ENCODE peak calls at places on chromosomes 4 and X, in nine cellular contexts. G, Q, S, W, Y, M, H, O and F are unnamed samples.

GRCh38 chrX:154043003-154043402 is 23.3 kb upstream of the IRAK1 start:
- DNase-seq in W (no peak), Y (no peak), O (no peak), Q (no peak), H (no peak), G (no peak), S (no peak), M (no peak), F (peak; percentile 87)

GRCh38 chr4:140943486-140943885 is 187.3 kb upstream of the TBC1D9 start:
- DNase-seq in W (no peak), Q (no peak), Y (no peak), G (no peak), O (no peak), M (no peak), H (no peak), S (no peak), F (peak; percentile 77)

GRCh38 chr4:168183717-168184571 is 91.6 kb downstream of the ANXA10 start:
- DNase-seq in W (peak; percentile 23), Y (peak; percentile 49), Q (peak; percentile 18), G (peak; percentile 18), S (peak; percentile 49), H (peak; percentile 43), O (peak; percentile 43), M (peak; percentile 55), F (peak; percentile 61)

GRCh38 chrX:78357342-78358055 is 30.1 kb upstream of the CYSLTR1 start:
- DNase-seq in Y (no peak), H (no peak), S (peak; percentile 0), Q (no peak), W (no peak), G (no peak), O (no peak), M (peak; percentile 84), F (no peak)

GRCh38 chr4:43337707-43338106 is 445.2 kb downstream of the GRXCR1 start:
- DNase-seq in G (no peak), M (peak; percentile 57), Q (no peak), H (no peak), W (no peak), O (no peak), Y (no peak), S (no peak), F (peak; percentile 76)

GRCh38 chr4:164956766-164957643 is 20.5 kb downstream of the TRIM61 start:
- DNase-seq in W (peak; percentile 90), Y (peak; percentile 76), M (peak; percentile 55), H (no peak), O (peak; percentile 92), S (peak; percentile 71), G (peak; percentile 72), Q (peak; percentile 93), F (peak; percentile 83)

GRCh38 chr4:87525636-87526035 is 3.5 kb downstream of the SPARCL1 start:
- DNase-seq in S (no peak), Y (no peak), H (no peak), G (peak; percentile 58), W (peak; percentile 11), M (no peak), O (no peak), Q (no peak), F (no peak)

GRCh38 chr4:151744614-151745013 is 16.2 kb downstream of the GATB start:
- DNase-seq in Y (no peak), G (no peak), Q (no peak), H (peak; percentile 79), S (peak; percentile 18), O (peak; percentile 8), M (peak; percentile 87), W (peak; percentile 63), F (peak; percentile 93)

GRCh38 chr4:182240161-182241130 is 2.8 kb upstream of the TENM3 start:
- DNase-seq in G (peak; percentile 26), Q (no peak), H (no peak), Y (peak; percentile 20), O (no peak), M (no peak), W (peak; percentile 66), S (peak; percentile 43), F (peak; percentile 32)

GRCh38 chrX:71627588-71628404 is 9.5 kb upstream of the CXCR3 start:
- DNase-seq in Y (no peak), H (no peak), S (no peak), W (no peak), M (no peak), G (no peak), O (peak; percentile 84), Q (no peak), F (no peak)

GRCh38 chr4:148951346-148951745 is 509.1 kb upstream of the NR3C2 start:
- DNase-seq in M (peak; percentile 27), S (no peak), Q (no peak), H (no peak), W (peak; percentile 44), O (no peak), Y (no peak), G (no peak), F (no peak)

DNA sequence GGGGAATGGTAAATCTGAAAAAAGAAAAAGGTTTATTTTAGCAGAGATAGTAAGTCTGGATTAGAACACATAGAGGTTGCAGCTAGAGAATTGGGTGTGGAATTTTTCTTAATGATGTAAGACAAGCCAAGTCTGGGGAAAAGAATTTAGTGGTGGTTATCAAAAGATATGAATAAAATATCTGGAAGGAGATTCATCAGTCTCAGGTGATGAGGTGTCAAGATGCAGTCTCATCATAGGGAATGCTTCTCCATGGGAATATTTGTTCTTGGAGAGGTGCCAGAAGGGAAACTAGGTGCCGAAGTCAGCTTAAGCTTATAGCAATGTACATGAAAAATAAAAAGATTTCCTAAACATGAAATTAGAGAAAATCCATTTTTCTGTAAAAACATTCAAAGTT is 504.1 kb upstream of the NR3C2 start:
- DNase-seq in M (no peak), O (no peak), Q (no peak), S (no peak), W (no peak), H (no peak), Y (no peak), G (no peak), F (no peak)
- TF ChIP-seq EZH2phosphoT487 in M (no peak), O (no peak), Q (no peak), S (no peak), W (no peak), H (no peak), Y (no peak), G (no peak), F (no peak)

DNA sequence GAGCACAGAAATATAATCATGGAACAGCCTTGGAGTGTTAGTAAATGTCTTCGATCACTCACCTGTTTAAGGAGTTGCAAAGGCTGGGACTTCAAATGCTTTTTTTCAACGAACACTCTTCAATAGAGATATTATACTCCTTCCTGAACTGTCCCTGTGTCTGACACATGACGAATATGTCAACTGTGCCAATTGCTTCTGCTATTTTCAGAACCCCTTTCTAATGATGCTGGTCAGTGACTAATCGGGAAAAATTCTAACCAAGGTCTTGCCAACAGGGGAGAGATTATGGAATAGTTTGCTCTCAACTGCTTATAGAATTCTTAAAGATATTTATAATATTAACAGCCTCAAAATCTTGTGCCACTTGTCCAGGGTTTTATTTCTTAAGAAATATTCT is 8.5 kb upstream of the KLHL34 start:
- DNase-seq in Q (no peak), O (no peak), W (no peak), H (no peak), G (no peak), Y (no peak), S (no peak), M (peak; percentile 81), F (peak; percentile 14)
- TF ChIP-seq EZH2phosphoT487 in Q (no peak), O (no peak), W (no peak), H (no peak), G (no peak), Y (no peak), S (no peak), M (no peak), F (no peak)

DNA sequence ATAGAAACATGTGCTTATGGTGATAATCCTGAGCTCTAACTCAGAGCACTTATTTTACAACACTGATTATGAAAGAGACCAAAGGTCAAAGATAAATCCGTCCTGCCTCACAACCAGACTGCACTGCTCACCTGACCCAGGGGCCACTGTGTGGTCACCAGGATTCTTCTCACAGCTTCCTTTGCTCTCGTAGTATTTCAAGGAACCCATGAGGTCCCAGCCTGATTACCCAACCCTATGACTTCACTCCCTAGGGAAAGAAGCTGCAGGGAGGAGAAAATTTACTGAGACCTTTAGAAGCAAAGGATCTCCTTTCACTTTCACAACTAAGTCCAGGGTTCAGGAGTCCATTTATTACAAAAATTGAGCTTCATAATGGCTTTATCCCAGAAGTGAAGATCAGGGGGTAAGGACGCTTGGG is 9.6 kb downstream of the SLC25A5 start:
- DNase-seq in O (no peak), W (peak; percentile 79), H (no peak), S (no peak), Q (no peak), M (no peak), G (no peak), Y (no peak), F (peak; percentile 87)
- TF ChIP-seq EZH2phosphoT487 in O (no peak), W (no peak), H (no peak), S (no peak), Q (no peak), M (no peak), G (no peak), Y (no peak), F (no peak)

GRCh38 chr4:77996076-77996475 is 61.0 kb upstream of the FRAS1 start:
- DNase-seq in Q (no peak), H (no peak), G (no peak), W (no peak), Y (no peak), M (no peak), O (no peak), S (no peak), F (no peak)
- TF ChIP-seq EZH2phosphoT487 in Q (no peak), H (no peak), G (no peak), W (no peak), Y (no peak), M (no peak), O (no peak), S (no peak), F (no peak)

GRCh38 chrX:150848914-150849365 is 49.5 kb downstream of the CD99L2 start:
- DNase-seq in Y (no peak), M (peak; percentile 93), W (no peak), H (no peak), S (no peak), G (no peak), Q (no peak), O (no peak), F (no peak)
- TF ChIP-seq EZH2phosphoT487 in Y (no peak), M (peak; percentile 75), W (no peak), H (no peak), S (no peak), G (no peak), Q (no peak), O (no peak), F (no peak)